ENCODE peak calls at places on chromosomes 6 and 20, in ten cellular contexts. J, A, T, F, S, H, Z, U, E and R are unnamed samples.

GRCh38 chr6:97176468-97176867 is 106.5 kb downstream of the MMS22L start:
- DNase-seq in S (no peak), Z (no peak), H (no peak), U (no peak), E (no peak), T (no peak), J (peak; percentile 50), A (no peak), F (no peak), R (no peak)

GRCh38 chr6:28336284-28337024 is 506 bp upstream of the ZSCAN31 start:
- DNase-seq in T (peak; percentile 43), F (no peak), A (no peak), Z (peak; percentile 31), U (no peak), H (peak; percentile 46), S (peak; percentile 90), J (peak; percentile 72), E (no peak), R (peak; percentile 23)

GRCh38 chr6:166955865-166956443 is 396 bp downstream of the RNASET2 start:
- DNase-seq in T (no peak), H (no peak), S (no peak), F (no peak), A (no peak), J (peak; percentile 43), U (no peak), Z (peak; percentile 15), E (no peak), R (no peak)

GRCh38 chr6:150932976-150933375 is 67.5 kb downstream of the MTHFD1L start:
- DNase-seq in E (no peak), Z (peak; percentile 56), A (no peak), T (no peak), U (peak; percentile 90), H (no peak), F (no peak), J (peak; percentile 51), S (no peak), R (peak; percentile 96)

GRCh38 chr6:168440520-168441433 is at the start of gene SMOC2:
- DNase-seq in S (peak; percentile 77), H (no peak), A (peak; percentile 40), U (no peak), T (no peak), E (peak; percentile 83), Z (no peak), J (no peak), F (peak; percentile 58), R (no peak)

GRCh38 chr6:53896237-53896636 is 101.4 kb downstream of the LRRC1 start:
- DNase-seq in E (no peak), H (no peak), J (peak; percentile 60), T (peak; percentile 52), S (no peak), A (no peak), U (no peak), F (no peak), Z (peak; percentile 18), R (no peak)

GRCh38 chr6:43477235-43478007 is at the start of gene TJAP1:
- DNase-seq in J (peak; percentile 85), F (peak; percentile 95), U (no peak), A (peak; percentile 96), Z (peak; percentile 78), H (peak; percentile 98), E (peak; percentile 97), S (no peak), T (peak; percentile 78), R (peak; percentile 68)

GRCh38 chr6:21664263-21665081 is 70.9 kb downstream of the SOX4 start:
- DNase-seq in T (peak; percentile 43), F (peak; percentile 36), J (peak; percentile 47), U (no peak), E (peak; percentile 82), A (peak; percentile 31), S (no peak), H (no peak), Z (no peak), R (peak; percentile 8)

GRCh38 chr6:38350882-38351281 is 288.8 kb downstream of the BTBD9 start:
- DNase-seq in J (peak; percentile 94), A (no peak), T (peak; percentile 44), H (no peak), Z (peak; percentile 74), F (no peak), E (no peak), S (no peak), U (no peak), R (peak; percentile 49)

GRCh38 chr6:113819169-113819830 is 37.8 kb upstream of the MARCKS start:
- DNase-seq in E (no peak), Z (no peak), F (no peak), S (no peak), H (no peak), A (peak; percentile 28), U (no peak), J (no peak), T (no peak), R (no peak)

GRCh38 chr6:33664506-33665057 is 43.5 kb downstream of the ITPR3 start:
- DNase-seq in T (no peak), A (no peak), S (no peak), E (no peak), J (no peak), U (no peak), Z (no peak), F (no peak), H (no peak), R (no peak)

GRCh38 chr6:113903666-113904330 is 46.7 kb downstream of the MARCKS start:
- DNase-seq in J (peak; percentile 55), T (peak; percentile 77), A (no peak), Z (peak; percentile 58), F (peak; percentile 40), E (peak; percentile 75), S (no peak), U (peak; percentile 31), H (no peak), R (peak; percentile 20)

GRCh38 chr6:154352898-154353585 is 3.6 kb downstream of the IPCEF1 start:
- DNase-seq in E (no peak), S (no peak), F (no peak), U (no peak), Z (no peak), T (no peak), H (no peak), J (no peak), A (no peak), R (no peak)

GRCh38 chr6:82588020-82588419 is 224.4 kb downstream of the TPBG start:
- DNase-seq in T (peak; percentile 8), S (no peak), F (no peak), J (no peak), A (no peak), Z (no peak), H (no peak), E (no peak), U (no peak), R (peak; percentile 19)

GRCh38 chr6:815348-815738 is 122.4 kb upstream of the EXOC2 start:
- DNase-seq in A (no peak), F (no peak), S (no peak), T (no peak), J (no peak), U (no peak), H (peak; percentile 27), E (no peak), Z (no peak), R (no peak)
- TF ChIP-seq CTCF in A (no peak), F (no peak), S (no peak), T (no peak), J (peak; percentile 20), U (peak; percentile 12), H (peak; percentile 46), E (no peak), Z (no peak), R (no peak)

GRCh38 chr6:149028767-149029405 is 282.1 kb downstream of the UST start:
- DNase-seq in S (no peak), F (no peak), J (peak; percentile 87), T (peak; percentile 97), U (peak; percentile 91), E (no peak), A (peak; percentile 46), H (peak; percentile 75), Z (peak; percentile 95), R (peak; percentile 95)

GRCh38 chr6:149032599-149033405 is 284.7 kb upstream of the TAB2 start:
- DNase-seq in E (peak; percentile 63), Z (peak; percentile 84), S (no peak), J (peak; percentile 94), U (peak; percentile 93), F (no peak), H (no peak), T (peak; percentile 93), A (no peak), R (peak; percentile 93)

GRCh38 chr6:149031545-149032317 is 284.9 kb downstream of the UST start:
- DNase-seq in A (no peak), U (no peak), Z (peak; percentile 85), F (no peak), H (no peak), E (peak; percentile 66), J (peak; percentile 96), S (no peak), T (peak; percentile 89), R (peak; percentile 91)

GRCh38 chr6:149033454-149034241 is 283.9 kb upstream of the TAB2 start:
- DNase-seq in S (no peak), U (no peak), Z (no peak), A (no peak), J (no peak), E (no peak), H (no peak), T (no peak), F (no peak), R (no peak)

DNA sequence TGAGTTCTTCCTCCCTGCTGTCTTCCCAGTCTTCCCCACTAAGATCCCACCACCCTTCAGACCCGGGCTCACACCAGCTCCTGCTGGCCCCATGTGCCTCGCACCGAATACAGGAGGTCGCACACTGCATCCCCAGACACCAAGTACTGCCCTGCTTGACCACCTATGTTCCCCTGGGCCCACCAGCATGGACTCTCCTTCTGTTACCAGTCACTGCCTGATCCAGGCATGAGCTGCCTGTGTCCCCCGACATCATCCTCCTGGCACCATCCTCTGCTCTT is 285.3 kb upstream of the TAB2 start:
- DNase-seq in F (no peak), A (no peak), E (no peak), T (no peak), J (no peak), S (no peak), U (no peak), Z (no peak), H (no peak), R (no peak)
- H3K4me3 ChIP-seq in F (no peak overlapping the region), A (no peak overlapping the region), E (no peak overlapping the region), T (no peak overlapping the region), J (no peak overlapping the region), S (no peak overlapping the region), U (peak overlapping the region; percentile 31), Z (no peak overlapping the region), H (no peak overlapping the region), R (peak overlapping the region; percentile 19)

DNA sequence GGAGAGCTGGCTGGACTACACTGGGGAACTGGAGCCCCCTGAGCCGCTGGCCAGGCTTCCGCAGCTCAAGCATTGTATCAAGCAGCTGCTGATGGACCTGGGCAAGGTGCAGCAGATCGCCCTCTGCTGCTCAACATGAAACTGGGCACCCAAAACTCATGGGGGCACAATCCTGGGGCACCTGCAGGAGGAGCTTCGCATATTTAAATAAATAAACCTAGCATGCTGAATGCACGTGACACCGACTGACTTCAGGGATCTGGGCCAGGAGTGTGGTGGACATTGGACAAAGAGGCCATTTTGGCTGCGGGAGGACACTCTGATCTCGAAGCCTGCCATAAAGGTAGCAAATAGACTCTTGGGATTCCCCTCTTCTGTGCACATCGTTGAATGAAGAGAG is 6.8 kb downstream of the SCAND1 start:
- DNase-seq in E (no peak), T (peak; percentile 27), F (no peak), S (no peak), H (no peak), A (no peak), U (no peak), J (peak; percentile 17), Z (peak; percentile 4), R (peak; percentile 33)
- TF ChIP-seq CTCF in E (no peak), T (peak; percentile 37), F (peak; percentile 29), S (no peak), H (peak; percentile 58), A (no peak), U (peak; percentile 52), J (peak; percentile 20), Z (peak; percentile 24), R (peak; percentile 25)

GRCh38 chr20:42378826-42379225 is 760.6 kb upstream of the CHD6 start:
- DNase-seq in E (no peak), F (no peak), J (no peak), S (no peak), A (no peak), H (no peak), U (no peak), Z (no peak), T (no peak), R (no peak)
- H3K4me3 ChIP-seq in E (no peak overlapping the region), F (no peak overlapping the region), J (no peak overlapping the region), S (no peak overlapping the region), A (no peak overlapping the region), H (no peak overlapping the region), U (no peak overlapping the region), Z (no peak overlapping the region), T (no peak overlapping the region), R (no peak overlapping the region)